ENCODE peak calls at places on chromosomes 7 and 10, in nine cellular contexts. T is heart left ventricle, X is neural progenitor cell, O is prostate gland, K is HAP-1, Y is iPS DF 6.9, B is IMR-90, G is left ventricle myocardium inferior, H is pancreas. Z is an unnamed sample. For H3K9me3, the result is how much of the 10 kb centered on the place peaks cover.

GRCh38 chr7:12229046-12229445 is 18.0 kb downstream of the TMEM106B start:
- DNase-seq in T (no peak), X (no peak), O (no peak), K (no peak), Y (no peak), B (peak), G (no peak), H (no peak), Z (no peak)

GRCh38 chr10:44411251-44411650 is 26.4 kb upstream of the CXCL12 start:
- DNase-seq in T (no peak), X (no peak), O (no peak), K (no peak), Y (no peak), B (no peak), G (no peak), H (no peak), Z (no peak)

GRCh38 chr7:153523320-153524015 is 528.7 kb upstream of the DPP6 start:
- DNase-seq in T (no peak), X (no peak), O (no peak), K (no peak), Y (no peak), B (no peak), G (no peak), H (no peak), Z (no peak)

GRCh38 chr7:83149466-83149865 is 13.2 kb downstream of the PCLO start:
- DNase-seq in T (no peak), X (no peak), O (no peak), K (no peak), Y (no peak), B (peak), G (no peak), H (no peak), Z (no peak)

GRCh38 chr10:12448729-12449391 is 99.5 kb downstream of the CAMK1D start:
- DNase-seq in T (no peak), X (no peak), O (no peak), K (no peak), Y (no peak), B (peak), G (no peak), H (no peak), Z (peak)

GRCh38 chr7:84384417-84384816 is 189.8 kb upstream of the SEMA3A start:
- DNase-seq in T (no peak), X (no peak), O (no peak), K (no peak), Y (no peak), B (peak), G (no peak), H (no peak), Z (no peak)

GRCh38 chr10:34731885-34732701 is 83.0 kb downstream of the PARD3 start:
- DNase-seq in T (no peak), X (no peak), O (no peak), K (peak), Y (no peak), B (peak), G (no peak), H (no peak), Z (no peak)

GRCh38 chr10:79378647-79379511 is 31.6 kb downstream of the PPIF start:
- DNase-seq in T (peak), X (no peak), O (no peak), K (no peak), Y (no peak), B (no peak), G (no peak), H (peak), Z (no peak)

GRCh38 chr10:22655312-22655973 is 58.9 kb downstream of the PIP4K2A start:
- DNase-seq in T (no peak), X (no peak), O (peak), K (no peak), Y (no peak), B (peak), G (no peak), H (no peak), Z (no peak)

GRCh38 chr7:47183896-47184629 is 397.8 kb downstream of the TNS3 start:
- DNase-seq in T (no peak), X (no peak), O (no peak), K (no peak), Y (no peak), B (no peak), G (peak), H (no peak), Z (no peak)

DNA sequence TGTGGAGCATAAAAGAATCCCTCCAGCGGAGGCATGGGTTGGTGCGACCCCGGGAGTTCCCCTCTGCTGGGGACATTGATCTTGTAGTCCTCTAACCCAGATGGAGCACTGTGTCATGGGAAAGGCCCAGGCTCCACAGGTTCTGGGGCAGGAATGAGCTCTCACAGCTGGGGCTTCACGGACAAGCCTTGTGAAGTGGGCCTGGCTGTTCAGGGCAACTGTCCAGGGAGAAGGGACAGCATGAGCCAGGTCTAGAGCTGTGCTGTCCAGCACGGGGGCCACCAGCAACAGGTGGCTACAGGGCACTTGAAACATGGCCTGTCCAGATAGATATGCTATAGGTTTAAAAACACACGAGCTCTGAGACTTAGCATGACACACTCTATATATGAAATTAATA is 11.4 kb downstream of the GPR26 start:
- DNase-seq in T (no peak), X (no peak), O (no peak), K (no peak), Y (no peak), B (no peak), G (no peak), H (no peak), Z (no peak)
- H3K9me3 ChIP-seq in T (under half), X (under half), O (under half), K (under half), Y (under half), B (under half), G (under half), H (under half), Z (under half)

DNA sequence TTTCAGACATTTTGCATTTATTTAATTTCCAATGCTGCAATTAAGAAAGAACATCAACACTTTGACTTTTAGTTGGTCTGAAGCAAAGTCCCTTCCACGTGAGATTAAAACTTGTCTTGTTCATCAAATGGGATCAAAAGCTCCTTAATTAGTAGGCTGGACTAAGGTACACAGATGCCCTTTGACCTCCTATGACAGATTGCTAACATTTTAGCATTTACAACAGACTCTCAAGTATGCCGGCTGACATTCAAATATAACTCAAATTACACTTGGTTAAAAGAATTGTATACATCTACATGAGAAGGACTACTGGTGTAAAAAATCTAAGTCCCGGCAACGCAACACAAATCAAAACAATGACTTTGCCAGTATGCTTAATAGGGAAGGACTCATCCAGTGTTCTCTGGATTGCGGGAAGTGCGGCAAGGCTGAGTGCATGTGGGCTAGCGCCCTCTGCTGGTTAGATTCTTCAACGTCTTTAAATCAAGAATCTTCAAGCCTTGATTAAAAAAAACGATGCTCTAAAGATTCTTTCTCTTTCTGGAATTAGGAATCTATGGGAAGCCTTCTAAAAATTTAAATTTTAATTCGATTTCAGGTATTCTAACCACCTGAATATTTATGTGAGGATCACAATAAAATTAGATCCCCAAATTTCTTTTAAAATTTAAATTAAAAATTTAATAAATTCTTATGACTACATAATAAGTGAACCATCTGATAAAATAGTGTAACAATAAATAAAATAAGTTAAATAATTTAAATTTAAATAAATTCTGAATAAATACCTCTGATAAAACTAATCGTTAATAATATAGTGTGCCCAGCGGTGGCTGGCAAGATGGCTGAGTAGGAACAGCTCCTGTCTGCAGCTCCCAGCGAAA is 444.7 kb downstream of the DGKB start:
- DNase-seq in T (peak), X (peak), O (peak), K (peak), Y (peak), B (peak), G (peak), H (peak), Z (peak)
- H3K9me3 ChIP-seq in T (under half), X (under half), O (under half), K (under half), Y (under half), B (under half), G (under half), H (under half), Z (under half)

DNA sequence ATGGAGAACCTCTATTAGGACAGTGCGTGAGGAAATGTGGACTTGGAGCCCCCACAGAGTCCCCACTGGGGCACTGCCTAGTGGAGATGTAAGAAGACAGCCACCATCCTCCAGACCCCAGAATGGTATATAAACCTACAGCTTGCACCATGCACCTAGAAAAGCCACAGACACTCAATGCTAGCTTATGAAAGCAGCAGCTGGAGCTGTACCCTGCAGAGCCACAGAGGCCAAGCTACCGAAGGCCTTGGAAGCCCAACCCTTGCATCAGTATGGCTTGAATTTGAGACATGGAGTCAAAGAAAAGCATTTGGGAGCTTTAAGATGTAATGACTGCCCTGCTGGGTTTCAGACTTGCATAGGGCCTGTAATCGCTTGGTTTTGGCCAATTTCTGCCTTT is 361.3 kb downstream of the ZNF248 start:
- DNase-seq in T (no peak), X (no peak), O (no peak), K (no peak), Y (no peak), B (no peak), G (no peak), H (no peak), Z (no peak)
- H3K9me3 ChIP-seq in T (under half), X (under half), O (under half), K (under half), Y (under half), B (under half), G (under half), H (under half), Z (under half)

GRCh38 chr7:134088199-134088598 is 38.9 kb upstream of the LRGUK start:
- DNase-seq in T (no peak), X (no peak), O (no peak), K (no peak), Y (no peak), B (no peak), G (no peak), H (no peak), Z (no peak)
- H3K9me3 ChIP-seq in T (under half), X (under half), O (under half), K (under half), Y (under half), B (under half), G (under half), H (under half), Z (under half)

DNA sequence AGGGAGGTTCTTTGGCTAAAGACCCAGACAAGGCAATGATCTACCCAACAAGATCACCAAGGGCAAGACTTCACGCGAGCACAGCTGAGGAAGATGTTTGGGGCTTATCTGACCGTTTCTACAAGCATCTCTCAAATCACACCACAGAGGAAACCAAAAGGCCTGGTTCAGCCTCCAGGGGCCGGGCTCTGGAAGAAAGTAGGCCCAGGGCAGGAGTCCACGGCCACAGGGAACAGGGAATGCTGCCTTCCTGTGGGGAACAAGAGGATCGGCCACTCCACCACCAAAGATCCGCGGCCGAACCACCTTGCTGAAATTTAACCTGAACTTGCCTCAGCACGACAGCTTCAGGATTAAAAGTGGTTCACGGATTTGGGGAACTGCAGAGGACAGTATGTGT is 332.5 kb downstream of the PTPRN2 start:
- DNase-seq in T (no peak), X (no peak), O (no peak), K (no peak), Y (no peak), B (no peak), G (no peak), H (no peak), Z (no peak)
- H3K9me3 ChIP-seq in T (under half), X (under half), O (under half), K (under half), Y (under half), B (half or more), G (under half), H (under half), Z (under half)

GRCh38 chr7:52936750-52937149 is 98.7 kb upstream of the POM121L12 start:
- DNase-seq in T (no peak), X (no peak), O (no peak), K (no peak), Y (no peak), B (no peak), G (no peak), H (no peak), Z (no peak)

GRCh38 chr7:52940511-52940910 is 94.9 kb upstream of the POM121L12 start:
- DNase-seq in T (no peak), X (no peak), O (no peak), K (no peak), Y (no peak), B (no peak), G (no peak), H (no peak), Z (no peak)

GRCh38 chr7:52938455-52939133 is 96.8 kb upstream of the POM121L12 start:
- DNase-seq in T (no peak), X (no peak), O (no peak), K (no peak), Y (no peak), B (no peak), G (no peak), H (no peak), Z (no peak)
- H3K9me3 ChIP-seq in T (under half), X (under half), O (under half), K (under half), Y (under half), B (under half), G (under half), H (under half), Z (under half)

GRCh38 chr10:37095822-37096593 is 29.4 kb upstream of the ANKRD30A start:
- DNase-seq in T (no peak), X (no peak), O (no peak), K (no peak), Y (no peak), B (no peak), G (no peak), H (no peak), Z (no peak)

GRCh38 chr10:37101261-37101660 is 24.1 kb upstream of the ANKRD30A start:
- DNase-seq in T (no peak), X (no peak), O (no peak), K (no peak), Y (no peak), B (no peak), G (no peak), H (no peak), Z (no peak)
- H3K9me3 ChIP-seq in T (under half), X (under half), O (under half), K (under half), Y (under half), B (under half), G (under half), H (under half), Z (under half)

GRCh38 chr7:27245124-27245797 is 2.7 kb downstream of the EVX1 start:
- DNase-seq in T (no peak), X (peak), O (no peak), K (no peak), Y (no peak), B (no peak), G (no peak), H (peak), Z (no peak)
- H3K9me3 ChIP-seq in T (under half), X (under half), O (under half), K (under half), Y (under half), B (under half), G (under half), H (under half), Z (under half)

Z was measured in T-helper 17 cell.